ENCODE peak calls at places on chromosomes 13 and 19, in seven cellular contexts. Q is IMR-90, F is neuronal stem cell, X is trophoblast cell, R is H9, U is H1, Z is mesenchymal stem cell. E is an unnamed sample.

GRCh38 chr19:6571167-6571566 is 19.8 kb downstream of the CD70 start:
- DNase-seq in Q (no peak), F (no peak), X (no peak), R (no peak), U (no peak), Z (no peak), E (no peak)

GRCh38 chr19:10568444-10568825 is 344 bp downstream of the CDKN2D start:
- DNase-seq in Q (no peak), F (no peak), X (peak), R (peak), U (no peak), Z (peak), E (peak)

GRCh38 chr13:97005631-97006262 is 11.5 kb upstream of the OXGR1 start:
- DNase-seq in Q (peak), F (no peak), X (peak), R (no peak), U (no peak), Z (peak), E (no peak)

GRCh38 chr13:49667773-49668172 is 23.5 kb downstream of the EBPL start:
- DNase-seq in Q (peak), F (no peak), X (no peak), R (no peak), U (no peak), Z (no peak), E (no peak)

GRCh38 chr13:31722684-31723083 is 16.6 kb upstream of the RXFP2 start:
- DNase-seq in Q (no peak), F (no peak), X (no peak), R (no peak), U (no peak), Z (no peak), E (no peak)

GRCh38 chr19:8610041-8610927 is at the start of gene ADAMTS10:
- DNase-seq in Q (peak), F (no peak), X (no peak), R (peak), U (no peak), Z (no peak), E (peak)

GRCh38 chr13:80245162-80245733 is 95.7 kb downstream of the SPRY2 start:
- DNase-seq in Q (no peak), F (no peak), X (no peak), R (no peak), U (no peak), Z (no peak), E (peak)

GRCh38 chr19:46515879-46516350 is 20.2 kb upstream of the PNMA8B start:
- DNase-seq in Q (peak), F (no peak), X (peak), R (peak), U (no peak), Z (peak), E (peak)

GRCh38 chr13:111654531-111654930 is 334.1 kb downstream of the TEX29 start:
- DNase-seq in Q (no peak), F (no peak), X (peak), R (peak), U (no peak), Z (no peak), E (no peak)

GRCh38 chr19:1616875-1617274 is 11.6 kb upstream of the UQCR11 start:
- DNase-seq in Q (no peak), F (no peak), X (no peak), R (no peak), U (no peak), Z (no peak), E (no peak)

GRCh38 chr19:18775586-18776287 is 15.4 kb downstream of the COMP start:
- DNase-seq in Q (peak), F (no peak), X (no peak), R (no peak), U (no peak), Z (peak), E (no peak)

GRCh38 chr19:5968431-5969373 is 9.2 kb downstream of the RANBP3 start:
- DNase-seq in Q (no peak), F (no peak), X (no peak), R (peak), U (no peak), Z (no peak), E (peak)

GRCh38 chr19:13044160-13044853 is 49.0 kb downstream of the NFIX start:
- DNase-seq in Q (peak), F (no peak), X (no peak), R (no peak), U (no peak), Z (no peak), E (no peak)

GRCh38 chr19:18433039-18433691 is 4.8 kb downstream of the ISYNA1 start:
- DNase-seq in Q (no peak), F (no peak), X (peak), R (peak), U (no peak), Z (peak), E (peak)

GRCh38 chr13:22126433-22127021 is 455.7 kb downstream of the FGF9 start:
- DNase-seq in Q (no peak), F (no peak), X (no peak), R (no peak), U (no peak), Z (no peak), E (no peak)

GRCh38 chr19:23512151-23512925 is 117.1 kb upstream of the ZNF91 start:
- DNase-seq in Q (no peak), F (no peak), X (peak), R (no peak), U (no peak), Z (no peak), E (no peak)

GRCh38 chr19:6161271-6161850 is 25.9 kb downstream of the ACSBG2 start:
- DNase-seq in Q (no peak), F (no peak), X (peak), R (peak), U (peak), Z (no peak), E (peak)

GRCh38 chr13:51887441-51887840 is 25.7 kb downstream of the CCDC70 start:
- DNase-seq in Q (no peak), F (no peak), X (no peak), R (no peak), U (no peak), Z (no peak), E (no peak)

GRCh38 chr13:51882570-51883225 is 20.9 kb downstream of the CCDC70 start:
- DNase-seq in Q (no peak), F (no peak), X (no peak), R (no peak), U (no peak), Z (no peak), E (no peak)

GRCh38 chr13:51883226-51883600 is 21.4 kb downstream of the CCDC70 start:
- DNase-seq in Q (no peak), F (no peak), X (no peak), R (no peak), U (no peak), Z (no peak), E (no peak)

GRCh38 chr13:51881296-51881695 is 19.5 kb downstream of the CCDC70 start:
- DNase-seq in Q (no peak), F (no peak), X (no peak), R (no peak), U (no peak), Z (no peak), E (no peak)

DNA sequence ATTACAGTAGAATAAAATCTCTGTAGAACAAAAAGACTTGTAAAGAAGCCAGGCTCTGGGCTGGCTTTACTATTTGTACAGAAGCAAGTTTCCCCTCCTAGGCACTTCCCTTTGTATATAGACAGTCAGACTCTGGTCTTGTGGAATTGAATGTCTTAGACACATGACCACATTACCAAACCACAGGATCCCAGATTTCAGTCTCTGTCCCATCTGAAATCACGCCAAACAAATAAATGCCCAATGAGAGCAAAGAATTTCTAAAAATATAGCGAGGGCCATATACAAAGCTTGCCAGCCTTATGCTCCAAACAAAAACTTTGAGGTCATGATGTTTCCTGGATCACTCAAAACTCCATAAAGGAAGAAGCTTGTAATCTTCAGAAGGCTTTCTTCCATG is 23.9 kb downstream of the CCDC70 start:
- DNase-seq in Q (no peak), F (no peak), X (no peak), R (no peak), U (no peak), Z (no peak), E (no peak)
- H2BK5ac ChIP-seq in Q (no peak), F (no peak), X (no peak), R (no peak), U (no peak), Z (no peak), E (no peak)

DNA sequence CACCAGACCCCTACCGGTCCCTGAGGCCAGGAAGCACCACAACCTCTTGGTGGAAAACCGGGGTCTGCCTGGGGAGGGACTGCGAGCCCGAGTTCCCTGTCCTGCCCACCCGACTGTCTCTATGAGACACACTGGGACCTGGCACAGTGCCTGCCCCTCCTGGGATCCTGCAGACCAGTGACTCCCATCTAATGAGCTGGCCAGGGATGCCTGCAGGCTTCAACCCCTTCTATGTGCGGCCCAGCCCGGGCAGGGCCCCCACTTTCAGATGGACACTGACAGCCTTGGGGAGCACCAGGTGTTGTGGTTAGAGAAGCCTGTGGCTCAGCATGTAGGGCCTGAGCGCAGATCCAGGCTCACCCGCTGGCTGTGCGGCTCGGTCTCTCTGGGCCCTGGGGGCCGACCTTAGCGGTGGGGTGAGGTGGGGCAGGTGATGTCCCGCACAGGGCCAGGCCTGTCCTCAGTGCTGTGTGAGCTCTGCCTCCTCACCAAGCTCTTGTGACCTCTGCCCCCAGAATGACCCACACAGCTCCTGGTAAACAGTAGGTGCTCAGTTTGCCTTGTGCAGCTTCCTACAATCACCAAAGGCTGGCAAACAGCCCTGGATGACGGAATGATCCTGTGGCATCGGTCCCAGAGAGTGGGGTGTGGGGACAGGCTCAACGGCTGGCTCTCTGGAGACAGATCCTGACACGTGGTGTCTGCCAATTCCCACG is 17.9 kb upstream of the CACTIN start:
- DNase-seq in Q (peak), F (no peak), X (no peak), R (no peak), U (no peak), Z (no peak), E (no peak)
- H3K23ac ChIP-seq in Q (no peak), F (no peak), X (no peak), R (no peak), U (no peak), Z (no peak), E (no peak)

GRCh38 chr13:42001580-42001979 is 40.7 kb upstream of the VWA8 start:
- DNase-seq in Q (peak), F (no peak), X (peak), R (peak), U (peak), Z (peak), E (peak)
- H2BK5ac ChIP-seq in Q (peak), F (no peak), X (no peak), R (no peak), U (no peak), Z (no peak), E (no peak)

GRCh38 chr19:35399948-35400772 is 29.3 kb downstream of the GPR42 start:
- DNase-seq in Q (no peak), F (no peak), X (no peak), R (no peak), U (no peak), Z (no peak), E (no peak)
- H3K23ac ChIP-seq in Q (no peak), F (no peak), X (no peak), R (no peak), U (no peak), Z (no peak), E (no peak)

GRCh38 chr19:57558525-57558924 is 1.1 kb downstream of the ZNF550 start:
- DNase-seq in Q (peak), F (no peak), X (no peak), R (no peak), U (no peak), Z (peak), E (peak)
- H2BK5ac ChIP-seq in Q (no peak), F (no peak), X (no peak), R (no peak), U (no peak), Z (no peak), E (no peak)

GRCh38 chr13:33611016-33611805 is 206.7 kb upstream of the RFC3 start:
- DNase-seq in Q (peak), F (peak), X (no peak), R (no peak), U (no peak), Z (no peak), E (no peak)
- H3K23ac ChIP-seq in Q (peak), F (no peak), X (no peak), R (no peak), U (no peak), Z (no peak), E (no peak)

GRCh38 chr13:109387438-109387837 is 398.9 kb downstream of the IRS2 start:
- DNase-seq in Q (no peak), F (no peak), X (no peak), R (no peak), U (no peak), Z (no peak), E (no peak)

GRCh38 chr13:109389892-109390345 is 396.5 kb downstream of the IRS2 start:
- DNase-seq in Q (peak), F (no peak), X (peak), R (no peak), U (no peak), Z (peak), E (no peak)

GRCh38 chr13:109390391-109390790 is 396.0 kb downstream of the IRS2 start:
- DNase-seq in Q (no peak), F (no peak), X (no peak), R (no peak), U (no peak), Z (no peak), E (no peak)

GRCh38 chr13:109393045-109393444 is 393.3 kb downstream of the IRS2 start:
- DNase-seq in Q (no peak), F (no peak), X (no peak), R (no peak), U (no peak), Z (no peak), E (no peak)

DNA sequence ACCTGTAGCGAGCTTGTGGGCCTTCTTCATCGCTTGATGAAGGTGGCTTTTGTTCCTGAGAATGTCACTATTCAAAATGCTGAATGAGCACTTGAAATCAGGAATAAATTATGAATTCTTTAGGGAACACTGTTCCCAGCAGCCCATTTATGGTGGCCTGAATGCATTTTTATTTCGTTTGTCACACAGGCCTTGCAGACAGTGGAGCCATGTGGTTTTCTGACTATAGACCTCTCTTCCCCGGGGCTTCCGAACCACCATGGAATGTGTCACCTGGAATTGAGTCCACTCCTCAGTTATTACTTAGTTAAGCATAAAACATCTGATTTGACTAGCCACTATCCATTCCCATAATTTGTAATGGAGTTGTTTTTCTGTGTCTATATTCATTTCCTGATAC is 396.9 kb downstream of the IRS2 start:
- DNase-seq in Q (peak), F (no peak), X (peak), R (no peak), U (no peak), Z (no peak), E (no peak)
- H2BK5ac ChIP-seq in Q (no peak), F (no peak), X (no peak), R (no peak), U (no peak), Z (no peak), E (no peak)